ENCODE peak calls at places on chromosomes 12 and 14, in six cellular contexts. One of them, this sample, is unnamed.

GRCh38 chr12:63857771-63858670 is 13.5 kb downstream of the SRGAP1 start:
- DNase-seq in body of pancreas: no peak
- DNase-seq in A549: no peak
- DNase-seq in heart left ventricle: no peak
- DNase-seq in stomach: no peak
- DNase-seq in K562: no peak
- DNase-seq in this sample: no peak

GRCh38 chr14:80608563-80608962 is 333.0 kb downstream of the CEP128 start:
- DNase-seq in body of pancreas: no peak
- DNase-seq in A549: no peak
- DNase-seq in heart left ventricle: no peak
- DNase-seq in stomach: no peak
- DNase-seq in K562: no peak
- DNase-seq in this sample: no peak

GRCh38 chr12:114848661-114849060 is 164.7 kb upstream of the TBX3 start:
- DNase-seq in body of pancreas: no peak
- DNase-seq in A549: no peak
- DNase-seq in heart left ventricle: no peak
- DNase-seq in stomach: no peak
- DNase-seq in K562: no peak
- DNase-seq in this sample: peak; percentile 16

GRCh38 chr12:11689591-11690158 is 40.2 kb downstream of the ETV6 start:
- DNase-seq in body of pancreas: no peak
- DNase-seq in A549: no peak
- DNase-seq in heart left ventricle: no peak
- DNase-seq in stomach: no peak
- DNase-seq in K562: no peak
- DNase-seq in this sample: no peak

GRCh38 chr12:30573145-30573544 is 122.5 kb downstream of the IPO8 start:
- DNase-seq in body of pancreas: no peak
- DNase-seq in A549: no peak
- DNase-seq in heart left ventricle: no peak
- DNase-seq in stomach: no peak
- DNase-seq in K562: no peak
- DNase-seq in this sample: no peak

GRCh38 chr14:72855913-72856312 is 38.0 kb downstream of the DPF3 start:
- DNase-seq in body of pancreas: no peak
- DNase-seq in A549: no peak
- DNase-seq in heart left ventricle: no peak
- DNase-seq in stomach: no peak
- DNase-seq in K562: no peak
- DNase-seq in this sample: no peak

GRCh38 chr12:6378709-6379427 is 3.5 kb upstream of the SCNN1A start:
- DNase-seq in body of pancreas: no peak
- DNase-seq in A549: no peak
- DNase-seq in heart left ventricle: no peak
- DNase-seq in stomach: no peak
- DNase-seq in K562: no peak
- DNase-seq in this sample: no peak

GRCh38 chr12:48999371-49000131 is at the start of gene DDN:
- DNase-seq in body of pancreas: peak; percentile 52
- DNase-seq in A549: no peak
- DNase-seq in heart left ventricle: no peak
- DNase-seq in stomach: peak; percentile 46
- DNase-seq in K562: peak; percentile 80
- DNase-seq in this sample: no peak

GRCh38 chr12:119354187-119354586 is 19.7 kb downstream of the CCDC60 start:
- DNase-seq in body of pancreas: no peak
- DNase-seq in A549: no peak
- DNase-seq in heart left ventricle: no peak
- DNase-seq in stomach: no peak
- DNase-seq in K562: no peak
- DNase-seq in this sample: no peak

GRCh38 chr12:2958432-2959193 is 584 bp upstream of the TEAD4 start:
- DNase-seq in body of pancreas: peak; percentile 82
- DNase-seq in A549: peak; percentile 92
- DNase-seq in heart left ventricle: peak; percentile 73
- DNase-seq in stomach: peak; percentile 54
- DNase-seq in K562: peak; percentile 90
- DNase-seq in this sample: no peak

GRCh38 chr14:65369560-65369959 is 43.0 kb upstream of the FUT8 start:
- DNase-seq in body of pancreas: no peak
- DNase-seq in A549: no peak
- DNase-seq in heart left ventricle: no peak
- DNase-seq in stomach: no peak
- DNase-seq in K562: no peak
- DNase-seq in this sample: no peak

GRCh38 chr14:60655898-60656754 is 6.8 kb upstream of the SIX1 start:
- DNase-seq in body of pancreas: no peak
- DNase-seq in A549: no peak
- DNase-seq in heart left ventricle: no peak
- DNase-seq in stomach: no peak
- DNase-seq in K562: no peak
- DNase-seq in this sample: no peak

GRCh38 chr12:65881965-65882413 is 57.7 kb downstream of the HMGA2 start:
- DNase-seq in body of pancreas: peak; percentile 80
- DNase-seq in A549: no peak
- DNase-seq in heart left ventricle: peak; percentile 76
- DNase-seq in stomach: peak; percentile 75
- DNase-seq in K562: no peak
- DNase-seq in this sample: peak; percentile 74

GRCh38 chr12:89856431-89856830 is 147.8 kb upstream of the ATP2B1 start:
- DNase-seq in body of pancreas: no peak
- DNase-seq in A549: no peak
- DNase-seq in heart left ventricle: no peak
- DNase-seq in stomach: no peak
- DNase-seq in K562: no peak
- DNase-seq in this sample: no peak

GRCh38 chr12:7209958-7210357 is 20.5 kb downstream of the PEX5 start:
- DNase-seq in body of pancreas: no peak
- DNase-seq in A549: no peak
- DNase-seq in heart left ventricle: no peak
- DNase-seq in stomach: no peak
- DNase-seq in K562: no peak
- DNase-seq in this sample: no peak

GRCh38 chr14:77511486-77512162 is 13.0 kb upstream of the ISM2 start:
- DNase-seq in body of pancreas: no peak
- DNase-seq in A549: no peak
- DNase-seq in heart left ventricle: no peak
- DNase-seq in stomach: no peak
- DNase-seq in K562: no peak
- DNase-seq in this sample: no peak

GRCh38 chr12:28248555-28249127 is 58.4 kb downstream of the CCDC91 start:
- DNase-seq in body of pancreas: no peak
- DNase-seq in A549: no peak
- DNase-seq in heart left ventricle: no peak
- DNase-seq in stomach: no peak
- DNase-seq in K562: no peak
- DNase-seq in this sample: no peak

GRCh38 chr14:68405959-68406358 is 386.9 kb downstream of the ZFP36L1 start:
- DNase-seq in body of pancreas: no peak
- DNase-seq in A549: no peak
- DNase-seq in heart left ventricle: no peak
- DNase-seq in stomach: no peak
- DNase-seq in K562: no peak
- DNase-seq in this sample: no peak

GRCh38 chr12:89636776-89637160 is 71.9 kb downstream of the ATP2B1 start:
- DNase-seq in body of pancreas: no peak
- DNase-seq in A549: no peak
- DNase-seq in heart left ventricle: no peak
- DNase-seq in stomach: no peak
- DNase-seq in K562: no peak
- DNase-seq in this sample: no peak

GRCh38 chr12:67237231-67237630 is 31.9 kb upstream of the CAND1 start:
- DNase-seq in body of pancreas: no peak
- DNase-seq in A549: no peak
- DNase-seq in heart left ventricle: no peak
- DNase-seq in stomach: no peak
- DNase-seq in K562: no peak
- DNase-seq in this sample: no peak

GRCh38 chr12:25496098-25496587 is 56.9 kb downstream of the LMNTD1 start:
- DNase-seq in body of pancreas: no peak
- DNase-seq in A549: no peak
- DNase-seq in heart left ventricle: no peak
- DNase-seq in stomach: no peak
- DNase-seq in K562: no peak
- DNase-seq in this sample: no peak

GRCh38 chr14:75437201-75438143 is 9.7 kb downstream of the JDP2 start:
- DNase-seq in body of pancreas: no peak
- DNase-seq in A549: no peak
- DNase-seq in heart left ventricle: no peak
- DNase-seq in stomach: no peak
- DNase-seq in K562: no peak
- DNase-seq in this sample: no peak

GRCh38 chr12:18905134-18905533 is 167.2 kb downstream of the CAPZA3 start:
- DNase-seq in body of pancreas: no peak
- DNase-seq in A549: no peak
- DNase-seq in heart left ventricle: no peak
- DNase-seq in stomach: no peak
- DNase-seq in K562: no peak
- DNase-seq in this sample: no peak

GRCh38 chr12:88017964-88018363 is 11.2 kb downstream of the C12orf50 start:
- DNase-seq in body of pancreas: no peak
- DNase-seq in A549: no peak
- DNase-seq in heart left ventricle: no peak
- DNase-seq in stomach: no peak
- DNase-seq in K562: no peak
- DNase-seq in this sample: no peak

GRCh38 chr12:106137456-106138278 is 1.1 kb downstream of the NUAK1 start:
- DNase-seq in body of pancreas: no peak
- DNase-seq in A549: no peak
- DNase-seq in heart left ventricle: no peak
- DNase-seq in stomach: no peak
- DNase-seq in K562: no peak
- DNase-seq in this sample: peak; percentile 30

GRCh38 chr12:96194901-96195844 is 998 bp downstream of the ELK3 start:
- DNase-seq in body of pancreas: peak; percentile 54
- DNase-seq in A549: peak; percentile 71
- DNase-seq in heart left ventricle: peak; percentile 42
- DNase-seq in stomach: peak; percentile 54
- DNase-seq in K562: peak; percentile 29
- DNase-seq in this sample: peak; percentile 41

GRCh38 chr14:24252289-24253124 is 10.1 kb upstream of the TINF2 start:
- DNase-seq in body of pancreas: no peak
- DNase-seq in A549: no peak
- DNase-seq in heart left ventricle: no peak
- DNase-seq in stomach: no peak
- DNase-seq in K562: no peak
- DNase-seq in this sample: no peak

GRCh38 chr14:91963465-91963864 is 16.0 kb upstream of the FBLN5 start:
- DNase-seq in body of pancreas: no peak
- DNase-seq in A549: no peak
- DNase-seq in heart left ventricle: no peak
- DNase-seq in stomach: no peak
- DNase-seq in K562: no peak
- DNase-seq in this sample: no peak

GRCh38 chr14:96081224-96081623 is 42.1 kb downstream of the C14orf132 start:
- DNase-seq in body of pancreas: no peak
- DNase-seq in A549: no peak
- DNase-seq in heart left ventricle: no peak
- DNase-seq in stomach: no peak
- DNase-seq in K562: no peak
- DNase-seq in this sample: no peak
- TF ChIP-seq POLR2A in body of pancreas: no peak
- TF ChIP-seq POLR2A in A549: no peak
- TF ChIP-seq POLR2A in heart left ventricle: no peak
- TF ChIP-seq POLR2A in stomach: no peak
- TF ChIP-seq POLR2A in K562: no peak
- TF ChIP-seq POLR2A in this sample: no peak

DNA sequence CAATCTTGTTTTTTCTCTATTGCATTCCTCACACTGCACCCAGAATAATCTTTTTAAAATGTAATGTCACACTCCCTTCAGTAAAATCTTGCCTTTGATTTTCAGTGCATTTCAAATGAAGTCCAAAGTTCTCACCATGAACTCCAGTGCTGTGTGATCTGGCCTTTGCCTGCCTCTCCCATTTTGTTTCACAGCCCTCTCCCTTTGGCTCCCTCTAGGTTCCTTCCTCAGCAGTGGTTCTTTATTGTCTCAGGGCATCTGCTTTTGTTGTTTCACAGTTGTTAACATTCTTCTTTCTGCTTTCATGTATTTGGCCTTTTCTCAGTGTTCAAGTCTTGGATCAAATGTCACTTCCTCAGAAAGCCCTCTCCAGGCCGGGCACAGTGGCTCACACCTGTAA is 84.5 kb upstream of the AMN1 start:
- DNase-seq in body of pancreas: no peak
- DNase-seq in A549: no peak
- DNase-seq in heart left ventricle: no peak
- DNase-seq in stomach: no peak
- DNase-seq in K562: no peak
- DNase-seq in this sample: no peak
- TF ChIP-seq CTCF in body of pancreas: no peak
- TF ChIP-seq CTCF in A549: peak; percentile 12
- TF ChIP-seq CTCF in heart left ventricle: no peak
- TF ChIP-seq CTCF in stomach: no peak
- TF ChIP-seq CTCF in K562: peak; percentile 38
- TF ChIP-seq CTCF in this sample: no peak

DNA sequence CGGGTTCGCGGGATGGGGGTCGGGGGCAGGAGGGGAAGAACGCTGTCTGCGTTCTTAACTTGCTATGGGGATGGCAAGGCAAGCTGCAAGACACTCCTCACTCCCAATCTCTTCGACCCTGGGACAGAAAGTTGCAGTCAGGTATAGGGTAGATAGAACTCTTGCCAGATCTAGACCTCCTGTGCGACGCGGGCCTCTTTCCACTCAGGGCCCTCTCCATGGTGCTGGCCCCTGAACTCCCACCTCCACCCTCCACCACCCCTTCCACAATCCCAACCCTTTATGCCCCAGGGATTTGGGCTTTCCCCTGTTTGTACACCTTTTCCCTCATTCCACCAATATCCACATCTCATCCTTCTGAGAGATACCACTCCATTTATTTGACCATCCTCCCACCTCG is 812 bp downstream of the NABP2 start:
- DNase-seq in body of pancreas: peak; percentile 13
- DNase-seq in A549: no peak
- DNase-seq in heart left ventricle: no peak
- DNase-seq in stomach: no peak
- DNase-seq in K562: no peak
- DNase-seq in this sample: no peak
- H3K27ac ChIP-seq in body of pancreas: peak overlapping the region; percentile 97
- H3K27ac ChIP-seq in A549: peak overlapping the region; percentile 80
- H3K27ac ChIP-seq in heart left ventricle: peak overlapping the region; percentile 96
- H3K27ac ChIP-seq in stomach: peak overlapping the region; percentile 97
- H3K27ac ChIP-seq in K562: peak overlapping the region; percentile 72
- H3K27ac ChIP-seq in this sample: peak overlapping the region; percentile 21

DNA sequence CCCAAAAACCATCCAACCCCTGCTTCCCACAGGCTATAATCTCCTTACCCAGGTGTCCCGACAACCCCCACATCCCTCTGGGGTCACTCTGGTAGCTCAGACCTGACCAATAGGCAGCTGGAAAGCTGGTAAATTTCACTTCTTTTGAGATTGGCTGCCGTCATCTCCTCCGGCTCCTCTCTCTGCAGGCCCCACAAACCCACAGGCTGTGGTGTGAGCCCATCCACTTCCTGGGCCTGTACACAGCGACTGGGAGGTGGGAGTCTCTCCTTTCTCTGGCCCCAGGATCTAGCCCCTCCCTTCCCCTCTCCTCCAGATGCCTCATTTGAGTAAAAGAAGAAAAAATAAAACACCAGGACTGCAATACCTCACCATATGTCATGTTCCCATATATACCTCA is 704 bp downstream of the INHBC start:
- DNase-seq in body of pancreas: no peak
- DNase-seq in A549: no peak
- DNase-seq in heart left ventricle: no peak
- DNase-seq in stomach: no peak
- DNase-seq in K562: no peak
- DNase-seq in this sample: no peak
- TF ChIP-seq POLR2A in body of pancreas: no peak
- TF ChIP-seq POLR2A in A549: no peak
- TF ChIP-seq POLR2A in heart left ventricle: no peak
- TF ChIP-seq POLR2A in stomach: no peak
- TF ChIP-seq POLR2A in K562: no peak
- TF ChIP-seq POLR2A in this sample: no peak

This sample was measured in testis.